ENCODE peak calls at places on chromosomes 13 and 19, in four cellular contexts. One of them, this sample, is unnamed.
A peak's percentile ranks its signal among the peaks of the same experiment; 100 is the strongest.

GRCh38 chr19:34393031-34393430 is 11.2 kb upstream of the PDCD2L start:
- DNase-seq in endothelial cell of umbilical vein: no peak
- DNase-seq in K562: peak; percentile 23
- DNase-seq in IMR-90: no peak
- DNase-seq in this sample: no peak

GRCh38 chr13:39317284-39317683 is 279.0 kb downstream of the NHLRC3 start:
- DNase-seq in endothelial cell of umbilical vein: peak; percentile 18
- DNase-seq in IMR-90: peak; percentile 62
- DNase-seq in K562: no peak
- DNase-seq in this sample: no peak

GRCh38 chr13:24618219-24618955 is 61.8 kb upstream of the ATP12A start:
- DNase-seq in endothelial cell of umbilical vein: no peak
- DNase-seq in IMR-90: no peak
- DNase-seq in K562: no peak
- DNase-seq in this sample: no peak

GRCh38 chr13:110319774-110320509 is 12.9 kb downstream of the COL4A2 start:
- DNase-seq in IMR-90: peak; percentile 86
- DNase-seq in endothelial cell of umbilical vein: peak; percentile 87
- DNase-seq in K562: no peak
- DNase-seq in this sample: no peak

GRCh38 chr13:36242761-36243160 is 28.4 kb upstream of the SOHLH2 start:
- DNase-seq in IMR-90: no peak
- DNase-seq in endothelial cell of umbilical vein: no peak
- DNase-seq in K562: no peak
- DNase-seq in this sample: no peak

GRCh38 chr13:32783067-32783466 is 196.8 kb downstream of the PDS5B start:
- DNase-seq in endothelial cell of umbilical vein: no peak
- DNase-seq in IMR-90: peak; percentile 67
- DNase-seq in K562: no peak
- DNase-seq in this sample: no peak

GRCh38 chr13:40319699-40320586 is 346.5 kb downstream of the FOXO1 start:
- DNase-seq in endothelial cell of umbilical vein: no peak
- DNase-seq in IMR-90: no peak
- DNase-seq in K562: no peak
- DNase-seq in this sample: no peak

GRCh38 chr19:21474671-21475181 is 30.7 kb upstream of the ZNF429 start:
- DNase-seq in endothelial cell of umbilical vein: no peak
- DNase-seq in K562: no peak
- DNase-seq in IMR-90: peak; percentile 31
- DNase-seq in this sample: no peak

GRCh38 chr13:113005076-113005865 is 36.3 kb downstream of the MCF2L start:
- DNase-seq in endothelial cell of umbilical vein: no peak
- DNase-seq in IMR-90: no peak
- DNase-seq in K562: no peak
- DNase-seq in this sample: no peak

GRCh38 chr13:95573226-95573625 is 20.7 kb downstream of the CLDN10 start:
- DNase-seq in IMR-90: peak; percentile 11
- DNase-seq in endothelial cell of umbilical vein: peak; percentile 51
- DNase-seq in K562: no peak
- DNase-seq in this sample: no peak

GRCh38 chr19:30557927-30558557 is 185.9 kb downstream of the ZNF536 start:
- DNase-seq in IMR-90: no peak
- DNase-seq in K562: no peak
- DNase-seq in endothelial cell of umbilical vein: no peak
- DNase-seq in this sample: no peak

GRCh38 chr19:54316746-54317107 is 3.8 kb upstream of the LILRA5 start:
- DNase-seq in endothelial cell of umbilical vein: no peak
- DNase-seq in K562: peak; percentile 48
- DNase-seq in IMR-90: no peak
- DNase-seq in this sample: no peak

GRCh38 chr19:18290250-18291018 is 9.0 kb upstream of the JUND start:
- DNase-seq in endothelial cell of umbilical vein: no peak
- DNase-seq in IMR-90: peak; percentile 52
- DNase-seq in K562: no peak
- DNase-seq in this sample: no peak

GRCh38 chr19:18453269-18454024 is 15.5 kb upstream of the ISYNA1 start:
- DNase-seq in endothelial cell of umbilical vein: no peak
- DNase-seq in IMR-90: peak; percentile 52
- DNase-seq in K562: no peak
- DNase-seq in this sample: no peak

GRCh38 chr19:3440082-3440481 is 40.2 kb downstream of the SMIM24 start:
- DNase-seq in endothelial cell of umbilical vein: no peak
- DNase-seq in K562: peak; percentile 62
- DNase-seq in IMR-90: no peak
- DNase-seq in this sample: no peak

GRCh38 chr13:60562081-60562764 is 165.2 kb downstream of the TDRD3 start:
- DNase-seq in IMR-90: peak; percentile 10
- DNase-seq in endothelial cell of umbilical vein: no peak
- DNase-seq in K562: no peak
- DNase-seq in this sample: peak; percentile 21

GRCh38 chr13:91311491-91311890 is 36.0 kb upstream of the MIR17HG start:
- DNase-seq in IMR-90: no peak
- DNase-seq in endothelial cell of umbilical vein: no peak
- DNase-seq in K562: no peak
- DNase-seq in this sample: no peak

GRCh38 chr13:45492538-45492937 is 27.8 kb downstream of the COG3 start:
- DNase-seq in K562: no peak
- DNase-seq in endothelial cell of umbilical vein: no peak
- DNase-seq in IMR-90: peak; percentile 79
- DNase-seq in this sample: no peak

GRCh38 chr19:33329060-33329459 is 26.7 kb upstream of the CEBPA start:
- DNase-seq in IMR-90: no peak
- DNase-seq in endothelial cell of umbilical vein: no peak
- DNase-seq in K562: no peak
- DNase-seq in this sample: no peak

GRCh38 chr13:65638572-65639168 is 1591.5 kb downstream of the PCDH9 start:
- DNase-seq in IMR-90: peak; percentile 63
- DNase-seq in endothelial cell of umbilical vein: peak; percentile 51
- DNase-seq in K562: peak; percentile 11
- DNase-seq in this sample: no peak

GRCh38 chr19:34082289-34083077 is 89.8 kb upstream of the LSM14A start:
- DNase-seq in endothelial cell of umbilical vein: no peak
- DNase-seq in K562: no peak
- DNase-seq in IMR-90: no peak
- DNase-seq in this sample: no peak

GRCh38 chr13:35552172-35552844 is 75.8 kb upstream of the MAB21L1 start:
- DNase-seq in IMR-90: peak; percentile 34
- DNase-seq in endothelial cell of umbilical vein: peak; percentile 44
- DNase-seq in K562: no peak
- DNase-seq in this sample: peak; percentile 17

GRCh38 chr19:8251025-8251472 is 41.9 kb downstream of the CERS4 start:
- DNase-seq in endothelial cell of umbilical vein: no peak
- DNase-seq in K562: no peak
- DNase-seq in IMR-90: peak; percentile 11
- DNase-seq in this sample: no peak

GRCh38 chr19:15251010-15251748 is 18.9 kb upstream of the EPHX3 start:
- DNase-seq in K562: no peak
- DNase-seq in endothelial cell of umbilical vein: peak; percentile 66
- DNase-seq in IMR-90: peak; percentile 85
- DNase-seq in this sample: no peak

GRCh38 chr13:48066310-48066989 is 28.5 kb downstream of the MED4 start:
- DNase-seq in K562: no peak
- DNase-seq in endothelial cell of umbilical vein: no peak
- DNase-seq in IMR-90: peak; percentile 16
- DNase-seq in this sample: peak; percentile 17

GRCh38 chr19:5058456-5059190 is 89.7 kb downstream of the KDM4B start:
- DNase-seq in K562: no peak
- DNase-seq in IMR-90: peak; percentile 41
- DNase-seq in endothelial cell of umbilical vein: no peak
- DNase-seq in this sample: no peak

GRCh38 chr13:107211073-107211472 is 643.1 kb upstream of the ARGLU1 start:
- DNase-seq in IMR-90: peak; percentile 97
- DNase-seq in K562: peak; percentile 46
- DNase-seq in endothelial cell of umbilical vein: peak; percentile 92
- DNase-seq in this sample: peak; percentile 30

GRCh38 chr13:99974296-99974938 is 2.9 kb upstream of the ZIC5 start:
- DNase-seq in endothelial cell of umbilical vein: no peak
- DNase-seq in IMR-90: no peak
- DNase-seq in K562: no peak
- DNase-seq in this sample: no peak

GRCh38 chr19:3135961-3136683 is at the start of gene GNA15:
- DNase-seq in K562: no peak
- DNase-seq in endothelial cell of umbilical vein: no peak
- DNase-seq in IMR-90: no peak
- DNase-seq in this sample: peak; percentile 67

GRCh38 chr19:6773323-6773931 is 919 bp downstream of the VAV1 start:
- DNase-seq in K562: peak; percentile 35
- DNase-seq in IMR-90: no peak
- DNase-seq in endothelial cell of umbilical vein: no peak
- DNase-seq in this sample: no peak

GRCh38 chr19:18603255-18603957 is 3.2 kb downstream of the CRLF1 start:
- DNase-seq in K562: peak; percentile 49
- DNase-seq in IMR-90: no peak
- DNase-seq in endothelial cell of umbilical vein: no peak
- DNase-seq in this sample: no peak

GRCh38 chr19:11387154-11388034 is 3.3 kb upstream of the EPOR start:
- DNase-seq in IMR-90: no peak
- DNase-seq in K562: no peak
- DNase-seq in endothelial cell of umbilical vein: no peak
- DNase-seq in this sample: no peak

GRCh38 chr13:50400035-50400726 is 384.9 kb downstream of the KCNRG start:
- DNase-seq in K562: no peak
- DNase-seq in endothelial cell of umbilical vein: peak; percentile 24
- DNase-seq in IMR-90: peak; percentile 15
- DNase-seq in this sample: no peak

GRCh38 chr19:13042443-13043130 is 47.3 kb downstream of the NFIX start:
- DNase-seq in IMR-90: peak; percentile 59
- DNase-seq in K562: no peak
- DNase-seq in endothelial cell of umbilical vein: no peak
- DNase-seq in this sample: no peak

GRCh38 chr19:6528544-6529121 is 2.2 kb upstream of the TNFSF9 start:
- DNase-seq in endothelial cell of umbilical vein: no peak
- DNase-seq in IMR-90: no peak
- DNase-seq in K562: no peak
- DNase-seq in this sample: no peak

DNA sequence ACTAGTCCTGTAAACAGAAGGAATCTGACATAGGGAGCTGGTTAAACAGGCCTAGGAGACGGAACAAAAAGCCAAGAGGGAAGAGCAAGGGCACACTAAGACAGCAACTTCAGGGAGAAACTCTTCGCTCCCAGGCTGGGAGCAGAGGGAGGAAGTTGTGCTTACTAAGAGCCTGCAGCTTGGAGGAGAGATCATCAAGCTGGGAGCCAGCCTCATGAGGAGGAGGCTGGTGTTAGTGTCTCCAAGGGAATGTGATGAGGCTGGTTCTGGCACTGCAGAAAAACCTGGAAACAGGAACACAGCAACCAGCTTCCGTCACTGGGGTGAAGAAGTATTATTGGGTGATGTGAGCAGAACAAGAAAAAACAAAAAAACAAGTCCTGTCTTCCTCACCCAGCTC is 1027.3 kb downstream of the UQCRFS1 start:
- DNase-seq in IMR-90: no peak
- DNase-seq in endothelial cell of umbilical vein: no peak
- DNase-seq in K562: no peak
- DNase-seq in this sample: no peak
- H3K9me1 ChIP-seq in IMR-90: no peaks in the 10 kb centered on the region
- H3K9me1 ChIP-seq in endothelial cell of umbilical vein: no peaks in the 10 kb centered on the region
- H3K9me1 ChIP-seq in K562: no peaks in the 10 kb centered on the region
- H3K9me1 ChIP-seq in this sample: no peaks in the 10 kb centered on the region

GRCh38 chr19:39318690-39319089 is 2.0 kb downstream of the LRFN1 start:
- DNase-seq in endothelial cell of umbilical vein: no peak
- DNase-seq in K562: no peak
- DNase-seq in IMR-90: no peak
- DNase-seq in this sample: no peak

GRCh38 chr19:39317476-39317875 is 3.2 kb downstream of the LRFN1 start:
- DNase-seq in K562: no peak
- DNase-seq in endothelial cell of umbilical vein: no peak
- DNase-seq in IMR-90: no peak
- DNase-seq in this sample: no peak

GRCh38 chr19:39318071-39318470 is 2.6 kb downstream of the LRFN1 start:
- DNase-seq in K562: no peak
- DNase-seq in IMR-90: no peak
- DNase-seq in endothelial cell of umbilical vein: no peak
- DNase-seq in this sample: no peak

GRCh38 chr19:39319892-39320168 is 833 bp downstream of the LRFN1 start:
- DNase-seq in IMR-90: no peak
- DNase-seq in endothelial cell of umbilical vein: no peak
- DNase-seq in K562: no peak
- DNase-seq in this sample: no peak

DNA sequence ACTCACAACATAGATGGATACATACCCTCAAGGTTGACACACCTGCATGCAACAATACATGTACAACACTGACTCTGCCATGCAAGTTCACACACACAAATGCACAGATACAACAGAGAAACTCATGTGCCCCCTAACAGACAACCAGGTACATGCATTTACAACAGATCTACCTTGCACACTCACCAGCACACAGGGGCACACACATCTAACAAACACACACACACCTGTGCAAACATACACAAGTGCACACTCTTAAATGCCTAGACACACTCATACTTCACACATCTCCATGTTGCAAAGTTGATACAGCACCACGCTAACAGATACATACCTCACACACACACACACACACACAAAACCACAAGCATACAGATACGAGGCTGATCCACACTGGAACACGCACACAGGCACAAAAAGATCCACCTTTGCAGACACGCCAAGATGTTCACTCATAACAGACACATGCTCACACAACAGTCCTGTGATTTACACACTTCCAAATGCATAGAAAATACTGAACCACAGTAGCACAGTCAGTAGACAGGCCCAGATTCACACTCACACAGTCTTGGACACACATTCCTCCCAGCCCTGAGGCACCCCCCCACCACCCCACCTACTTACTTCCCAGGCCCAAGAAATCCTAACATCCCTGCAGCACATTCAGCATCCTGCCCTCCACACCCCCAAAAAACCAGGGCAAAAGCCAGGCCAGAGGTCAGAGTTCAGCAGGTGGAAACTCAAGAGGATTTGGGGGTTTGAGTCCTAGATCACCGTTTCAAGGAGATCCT is 1.4 kb downstream of the LRFN1 start:
- DNase-seq in endothelial cell of umbilical vein: no peak
- DNase-seq in IMR-90: no peak
- DNase-seq in K562: no peak
- DNase-seq in this sample: no peak
- H2AFZ ChIP-seq in endothelial cell of umbilical vein: no peak overlapping the region
- H2AFZ ChIP-seq in IMR-90: peak overlapping the region; percentile 51
- H2AFZ ChIP-seq in K562: no peak overlapping the region
- H2AFZ ChIP-seq in this sample: no peak overlapping the region

DNA sequence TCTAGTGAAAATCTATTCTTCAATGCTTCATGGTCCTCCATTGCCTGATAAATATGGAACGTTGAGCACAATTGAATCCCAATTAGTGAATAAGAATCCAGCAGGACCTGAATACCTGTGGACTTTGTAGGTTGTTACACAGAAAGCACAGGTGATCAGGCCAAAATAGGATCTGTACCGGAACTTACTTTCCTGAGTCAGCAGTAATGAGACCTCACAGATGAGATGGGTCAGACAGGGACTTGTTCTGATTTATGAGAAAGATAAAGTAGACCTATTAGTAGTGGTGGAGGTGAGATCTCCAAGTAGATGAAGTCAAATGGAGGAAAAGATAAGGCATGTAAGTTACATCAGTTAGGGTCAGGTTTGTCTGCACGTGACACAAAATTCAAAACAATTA is 351.1 kb downstream of the MTUS2 start:
- DNase-seq in IMR-90: no peak
- DNase-seq in endothelial cell of umbilical vein: no peak
- DNase-seq in K562: no peak
- DNase-seq in this sample: no peak
- H3K9me1 ChIP-seq in IMR-90: no peaks in the 10 kb centered on the region
- H3K9me1 ChIP-seq in endothelial cell of umbilical vein: no peaks in the 10 kb centered on the region
- H3K9me1 ChIP-seq in K562: no peaks in the 10 kb centered on the region
- H3K9me1 ChIP-seq in this sample: no peaks in the 10 kb centered on the region

GRCh38 chr13:30943881-30944280 is 11.4 kb downstream of the TEX26 start:
- DNase-seq in endothelial cell of umbilical vein: no peak
- DNase-seq in K562: no peak
- DNase-seq in IMR-90: no peak
- DNase-seq in this sample: no peak
- H2AFZ ChIP-seq in endothelial cell of umbilical vein: no peak overlapping the region
- H2AFZ ChIP-seq in K562: no peak overlapping the region
- H2AFZ ChIP-seq in IMR-90: no peak overlapping the region
- H2AFZ ChIP-seq in this sample: no peak overlapping the region